ENCODE peak calls at places on chromosome 4, in nine cellular contexts. J, K, C, U, T, E, H, O and P are unnamed samples.

GRCh38 chr4:153668647-153669046 is 15.4 kb upstream of the TLR2 start:
- DNase-seq in H (no peak), E (no peak), T (no peak), U (no peak), O (peak; percentile 9), K (no peak), C (no peak), J (no peak), P (peak; percentile 42)

GRCh38 chr4:55312491-55313101 is 33.4 kb upstream of the SRD5A3 start:
- DNase-seq in H (peak; percentile 63), O (peak; percentile 79), E (peak; percentile 52), J (no peak), U (peak; percentile 40), K (peak; percentile 41), T (no peak), C (peak; percentile 59), P (peak; percentile 75)

GRCh38 chr4:154503598-154503997 is 12.0 kb upstream of the DCHS2 start:
- DNase-seq in O (peak; percentile 19), K (peak; percentile 37), C (no peak), U (no peak), J (peak; percentile 14), T (no peak), H (peak; percentile 18), E (no peak), P (peak; percentile 41)

GRCh38 chr4:3332498-3332897 is 39.7 kb downstream of the RGS12 start:
- DNase-seq in C (no peak), J (no peak), U (no peak), H (no peak), K (no peak), E (no peak), T (no peak), O (no peak), P (no peak)

GRCh38 chr4:8915201-8916200 is 43.9 kb upstream of the HMX1 start:
- DNase-seq in C (no peak), K (no peak), U (no peak), O (no peak), T (no peak), H (no peak), J (no peak), E (peak; percentile 24), P (no peak)

GRCh38 chr4:2388430-2389182 is 29.8 kb downstream of the ZFYVE28 start:
- DNase-seq in U (no peak), H (no peak), J (no peak), O (peak; percentile 29), T (no peak), E (no peak), C (no peak), K (no peak), P (peak; percentile 36)

GRCh38 chr4:176277162-176277904 is 8.3 kb upstream of the ASB5 start:
- DNase-seq in U (peak; percentile 65), J (peak; percentile 55), C (peak; percentile 73), E (peak; percentile 64), T (no peak), O (peak; percentile 69), H (peak; percentile 44), K (peak; percentile 64), P (peak; percentile 69)

GRCh38 chr4:3673716-3674478 is 92.3 kb upstream of the ADRA2C start:
- DNase-seq in T (no peak), U (peak; percentile 3), O (no peak), J (no peak), C (no peak), K (no peak), E (no peak), H (no peak), P (no peak)

GRCh38 chr4:3784469-3785291 is 18.5 kb downstream of the ADRA2C start:
- DNase-seq in O (no peak), J (no peak), H (no peak), E (no peak), C (no peak), U (no peak), K (no peak), T (no peak), P (no peak)

GRCh38 chr4:106809083-106809482 is 227.0 kb downstream of the DKK2 start:
- DNase-seq in K (peak; percentile 71), U (no peak), O (peak; percentile 73), H (peak; percentile 66), E (no peak), J (no peak), T (no peak), C (no peak), P (peak; percentile 64)
- TF ChIP-seq CTCF in K (peak; percentile 60), U (no peak), O (peak; percentile 66), H (peak; percentile 30), E (no peak), J (peak; percentile 39), T (peak; percentile 6), C (no peak), P (peak; percentile 60)

DNA sequence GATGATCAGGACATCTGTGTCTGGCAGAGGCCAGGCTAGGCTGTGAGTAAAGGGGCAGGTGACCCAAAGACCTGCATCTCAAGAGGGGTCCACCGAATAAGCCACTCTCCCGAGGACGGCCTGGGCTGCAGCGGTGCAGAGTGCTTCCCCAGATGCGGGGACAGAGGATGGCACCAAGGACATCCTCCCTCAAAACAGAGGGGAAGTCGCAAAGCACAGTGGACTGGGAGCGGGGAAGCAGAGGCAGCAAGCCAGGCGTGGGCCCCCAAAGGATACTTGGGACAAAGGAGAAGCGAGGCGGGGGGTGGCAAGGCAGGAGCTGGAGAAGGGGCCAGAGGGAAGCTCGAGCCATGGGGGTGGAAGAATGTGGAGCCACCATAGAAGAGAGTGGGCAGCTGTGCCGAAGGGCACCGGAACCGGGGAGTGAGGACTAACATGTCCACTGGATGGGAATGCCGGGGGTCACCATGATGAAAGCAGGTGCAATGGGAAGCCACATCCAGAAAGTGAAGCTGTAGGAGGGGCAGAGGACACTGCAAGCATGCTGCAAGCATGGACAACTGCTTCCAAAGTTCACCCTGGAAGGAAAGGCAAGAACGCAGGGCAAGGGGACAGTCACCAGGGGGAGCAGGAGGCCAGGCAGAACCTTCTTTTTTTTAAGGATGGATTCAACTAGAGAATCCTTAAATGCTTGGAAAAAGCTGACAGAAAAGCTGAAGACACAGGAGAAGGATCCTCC is 169.6 kb downstream of the AFAP1 start:
- DNase-seq in J (peak; percentile 33), E (no peak), U (peak; percentile 52), C (no peak), O (peak; percentile 26), H (peak; percentile 14), T (no peak), K (peak; percentile 51), P (peak; percentile 35)
- TF ChIP-seq CTCF in J (peak; percentile 36), E (peak; percentile 26), U (peak; percentile 36), C (peak; percentile 23), O (peak; percentile 64), H (peak; percentile 47), T (peak; percentile 77), K (peak; percentile 67), P (peak; percentile 61)

GRCh38 chr4:40546506-40546905 is 83.2 kb downstream of the RBM47 start:
- DNase-seq in J (no peak), U (no peak), O (no peak), H (no peak), C (no peak), K (no peak), E (peak; percentile 86), T (no peak), P (no peak)

GRCh38 chr4:40544216-40544615 is 85.4 kb downstream of the RBM47 start:
- DNase-seq in J (no peak), K (no peak), U (no peak), O (no peak), H (no peak), C (no peak), T (no peak), E (no peak), P (no peak)

GRCh38 chr4:40548256-40548655 is 81.4 kb downstream of the RBM47 start:
- DNase-seq in C (no peak), O (peak; percentile 12), K (no peak), T (no peak), E (no peak), U (no peak), H (no peak), J (no peak), P (peak; percentile 62)

GRCh38 chr4:40546972-40547371 is 82.7 kb downstream of the RBM47 start:
- DNase-seq in K (no peak), H (no peak), C (no peak), U (no peak), O (no peak), E (no peak), T (no peak), J (no peak), P (no peak)

GRCh38 chr4:40547446-40548132 is 82.1 kb downstream of the RBM47 start:
- DNase-seq in C (no peak), E (no peak), K (no peak), U (no peak), O (no peak), T (no peak), J (no peak), H (no peak), P (peak; percentile 57)
- TF ChIP-seq CTCF in C (no peak), E (no peak), K (no peak), U (no peak), O (no peak), T (no peak), J (no peak), H (no peak), P (peak; percentile 10)

GRCh38 chr4:73684097-73684496 is 56.3 kb upstream of the CXCL8 start:
- DNase-seq in O (no peak), T (no peak), J (no peak), K (no peak), E (no peak), H (no peak), U (peak; percentile 14), C (no peak), P (no peak)
- TF ChIP-seq CTCF in O (no peak), T (no peak), J (no peak), K (no peak), E (no peak), H (no peak), U (no peak), C (no peak), P (no peak)

DNA sequence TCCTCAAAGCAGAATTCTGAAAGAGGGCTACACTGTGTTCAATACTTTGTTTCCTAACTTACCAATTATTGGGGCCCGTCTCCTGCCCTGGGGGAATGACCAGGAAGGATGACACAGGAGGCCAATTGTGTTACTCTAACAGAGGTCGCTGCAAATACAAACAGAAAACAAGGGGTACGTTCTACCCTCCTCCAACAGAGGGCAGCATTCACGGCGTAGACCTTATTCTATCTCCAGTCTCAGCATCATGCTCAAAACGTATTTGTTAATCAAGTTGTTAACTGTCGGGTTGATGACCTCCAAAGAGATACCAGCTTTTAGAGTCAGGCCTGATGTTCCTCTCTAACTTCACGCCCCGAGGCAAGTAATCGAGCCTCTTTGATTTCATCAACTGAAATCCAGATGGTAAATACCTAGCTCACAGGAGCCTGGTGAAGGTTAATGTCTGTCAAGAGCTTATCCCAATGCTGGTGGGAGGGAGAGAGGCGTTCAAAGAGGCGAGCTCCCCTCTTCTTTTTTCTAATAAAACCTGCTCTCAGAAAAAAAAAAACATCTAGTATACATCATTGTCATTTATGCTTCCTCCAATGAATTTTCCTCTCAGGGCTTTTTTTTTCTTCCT is 181.0 kb upstream of the KCNIP4 start:
- DNase-seq in U (peak; percentile 66), C (no peak), T (no peak), J (no peak), E (no peak), O (peak; percentile 11), H (no peak), K (peak; percentile 37), P (peak; percentile 65)
- TF ChIP-seq CTCF in U (peak; percentile 63), C (no peak), T (peak; percentile 28), J (peak; percentile 19), E (peak; percentile 34), O (peak; percentile 57), H (peak; percentile 8), K (peak; percentile 56), P (peak; percentile 84)

GRCh38 chr4:82918091-82918490 is 17.6 kb downstream of the THAP9 start:
- DNase-seq in J (no peak), H (no peak), U (no peak), E (no peak), K (no peak), O (no peak), C (no peak), T (no peak), P (no peak)
- TF ChIP-seq CTCF in J (no peak), H (no peak), U (no peak), E (no peak), K (no peak), O (no peak), C (no peak), T (no peak), P (no peak)